ENCODE peak calls at places on chromosomes 1 and 21, in four cellular contexts. I is K562, B is GM12878, N is HepG2. E is an unnamed sample.

GRCh38 chr1:9118186-9118585 is 10.7 kb downstream of the GPR157 start:
- DNase-seq in N (no peak), I (no peak), B (no peak), E (no peak)

GRCh38 chr21:43905726-43906455 is 40.9 kb downstream of the AGPAT3 start:
- DNase-seq in I (no peak), B (no peak), N (no peak), E (no peak)

GRCh38 chr1:217889401-217889800 is 258.3 kb downstream of the SPATA17 start:
- DNase-seq in N (no peak), B (no peak), I (no peak), E (peak; percentile 86)

GRCh38 chr21:33007747-33008146 is 18.0 kb upstream of the OLIG2 start:
- DNase-seq in I (no peak), B (no peak), N (no peak), E (no peak)

GRCh38 chr21:45202889-45203288 is 84.8 kb downstream of the POFUT2 start:
- DNase-seq in I (peak; percentile 44), B (no peak), N (no peak), E (no peak)

GRCh38 chr1:29498126-29499100 is 262.1 kb downstream of the PTPRU start:
- DNase-seq in I (no peak), N (no peak), B (no peak), E (no peak)

GRCh38 chr1:214492405-214493075 is 58.9 kb downstream of the PTPN14 start:
- DNase-seq in N (no peak), I (no peak), B (no peak), E (no peak)

GRCh38 chr1:37753473-37754321 is 11.2 kb downstream of the EPHA10 start:
- DNase-seq in N (no peak), B (no peak), I (no peak), E (peak; percentile 65)

GRCh38 chr1:212606734-212607205 is 1.8 kb upstream of the ATF3 start:
- DNase-seq in B (no peak), N (no peak), I (no peak), E (no peak)

GRCh38 chr1:234114648-234115307 is 210.3 kb downstream of the SLC35F3 start:
- DNase-seq in N (peak; percentile 22), I (peak; percentile 39), B (peak; percentile 4), E (no peak)

GRCh38 chr1:4270651-4271337 is 370.7 kb upstream of the C1orf174 start:
- DNase-seq in B (no peak), N (peak; percentile 37), I (no peak), E (no peak)

GRCh38 chr1:117572546-117572945 is 33.3 kb upstream of the TENT5C start:
- DNase-seq in B (no peak), N (no peak), I (no peak), E (no peak)

GRCh38 chr1:224720216-224720615 is 104.1 kb downstream of the CNIH3 start:
- DNase-seq in I (no peak), B (no peak), N (no peak), E (no peak)

GRCh38 chr1:16721871-16722641 is 18.3 kb upstream of the RNU1-4 start:
- DNase-seq in I (no peak), N (no peak), B (no peak), E (no peak)
- H3K27me3 ChIP-seq in I (no peaks in the 10 kb centered on the region), N (peaks cover 47% of the 10 kb centered on the region), B (peaks cover 3% of the 10 kb centered on the region), E (no peaks in the 10 kb centered on the region)

GRCh38 chr1:6476483-6476882 is 10.5 kb upstream of the TNFRSF25 start:
- DNase-seq in I (no peak), N (no peak), B (no peak), E (no peak)

GRCh38 chr1:6475381-6476133 is 9.6 kb upstream of the TNFRSF25 start:
- DNase-seq in B (no peak), I (peak; percentile 91), N (no peak), E (no peak)

GRCh38 chr1:6474815-6475282 is 8.9 kb upstream of the TNFRSF25 start:
- DNase-seq in B (no peak), N (no peak), I (no peak), E (no peak)

GRCh38 chr1:6473974-6474814 is 8.2 kb upstream of the TNFRSF25 start:
- DNase-seq in N (no peak), B (no peak), I (no peak), E (peak; percentile 51)

DNA sequence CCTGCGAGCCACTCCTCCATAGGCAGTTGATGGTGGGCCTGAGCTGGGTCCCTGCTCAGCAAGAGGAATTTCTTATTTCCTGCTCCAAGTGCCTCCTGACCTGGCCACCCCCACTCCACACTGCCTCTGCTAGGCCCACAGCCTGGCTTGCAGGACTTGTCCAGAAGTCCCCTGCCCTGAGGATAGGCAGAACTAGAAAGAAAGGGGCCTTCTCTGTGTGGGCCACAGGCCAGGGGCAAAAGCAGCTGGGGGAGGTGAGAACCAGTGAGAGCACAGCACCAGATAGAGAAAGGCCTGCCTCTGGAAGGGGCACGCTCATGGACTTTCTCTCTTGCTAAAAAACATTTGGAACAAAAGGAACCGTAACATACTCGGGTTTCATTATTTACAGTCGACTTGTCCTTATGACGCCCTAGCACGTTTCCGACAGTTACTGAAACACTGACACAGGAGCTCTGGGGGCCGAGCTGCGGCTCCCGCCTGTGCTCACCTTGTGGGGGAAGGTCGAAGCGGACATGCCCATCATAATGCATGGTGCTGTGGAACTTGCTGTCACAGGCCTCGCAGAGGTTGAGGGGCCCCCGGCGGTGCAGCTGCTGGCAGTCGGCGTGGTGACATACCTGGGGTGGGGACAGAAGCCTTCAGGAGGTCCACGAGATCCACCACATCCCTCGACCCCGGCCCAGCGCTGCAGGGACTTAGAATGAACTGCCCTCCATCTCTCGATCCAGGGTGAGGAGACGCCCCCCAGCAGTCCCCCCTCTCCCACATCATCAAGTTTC is 11.3 kb upstream of the TNFRSF25 start:
- DNase-seq in I (no peak), N (no peak), B (no peak), E (no peak)
- TF ChIP-seq BRCA1 in I (no peak), N (no peak), B (no peak), E (no peak)

DNA sequence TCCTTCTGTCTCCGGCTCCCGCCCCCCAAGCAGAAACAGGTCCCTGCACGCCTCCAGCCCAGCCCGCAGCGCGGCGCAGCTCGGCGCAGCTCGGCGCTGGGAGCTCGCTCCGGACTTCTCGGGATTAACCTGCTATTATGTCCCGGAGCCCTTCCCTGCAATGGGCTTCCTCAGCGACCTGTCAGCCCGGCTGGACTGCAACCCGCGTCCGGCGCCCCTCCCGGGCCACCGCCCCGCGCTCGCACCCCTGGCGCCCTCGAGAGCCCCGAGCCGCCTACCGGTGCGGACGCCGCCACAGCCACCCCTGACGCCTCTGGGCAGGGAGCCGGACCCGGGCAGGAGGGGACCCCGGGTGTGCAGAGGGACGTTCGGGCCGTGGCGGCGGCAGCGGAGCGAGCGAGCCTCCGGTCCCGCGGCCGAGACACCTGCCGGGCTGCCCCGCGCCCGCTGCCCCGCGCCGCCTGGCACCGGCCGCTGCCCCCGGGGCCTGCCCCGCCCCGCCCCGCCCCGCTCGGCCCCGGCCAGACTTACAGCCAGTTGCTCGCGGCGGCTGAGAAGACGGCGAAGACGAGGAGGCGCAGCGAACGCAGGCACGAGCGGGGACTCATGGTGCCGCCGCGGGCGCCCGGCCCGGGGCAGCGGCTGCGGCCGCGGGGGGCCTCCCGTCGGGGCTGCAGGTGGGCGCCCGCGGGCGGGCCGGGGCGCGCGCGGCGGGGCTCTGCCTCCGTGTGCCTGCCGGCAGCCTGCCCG is 407 bp downstream of the WNT4 start:
- DNase-seq in N (no peak), I (peak; percentile 41), B (no peak), E (no peak)
- H3K27me3 ChIP-seq in N (peaks cover 86% of the 10 kb centered on the region), I (peaks cover 78% of the 10 kb centered on the region), B (peaks cover 18% of the 10 kb centered on the region), E (peaks cover 40% of the 10 kb centered on the region)

GRCh38 chr1:68173283-68174172 is 58.8 kb downstream of the WLS start:
- DNase-seq in B (no peak), N (no peak), I (no peak), E (no peak)

GRCh38 chr1:68178821-68179490 is 53.4 kb downstream of the WLS start:
- DNase-seq in N (no peak), B (peak; percentile 45), I (no peak), E (no peak)

GRCh38 chr1:68174173-68175113 is 57.9 kb downstream of the WLS start:
- DNase-seq in I (no peak), B (no peak), N (no peak), E (no peak)

GRCh38 chr1:68180441-68181164 is 51.7 kb downstream of the WLS start:
- DNase-seq in B (no peak), I (no peak), N (no peak), E (no peak)

DNA sequence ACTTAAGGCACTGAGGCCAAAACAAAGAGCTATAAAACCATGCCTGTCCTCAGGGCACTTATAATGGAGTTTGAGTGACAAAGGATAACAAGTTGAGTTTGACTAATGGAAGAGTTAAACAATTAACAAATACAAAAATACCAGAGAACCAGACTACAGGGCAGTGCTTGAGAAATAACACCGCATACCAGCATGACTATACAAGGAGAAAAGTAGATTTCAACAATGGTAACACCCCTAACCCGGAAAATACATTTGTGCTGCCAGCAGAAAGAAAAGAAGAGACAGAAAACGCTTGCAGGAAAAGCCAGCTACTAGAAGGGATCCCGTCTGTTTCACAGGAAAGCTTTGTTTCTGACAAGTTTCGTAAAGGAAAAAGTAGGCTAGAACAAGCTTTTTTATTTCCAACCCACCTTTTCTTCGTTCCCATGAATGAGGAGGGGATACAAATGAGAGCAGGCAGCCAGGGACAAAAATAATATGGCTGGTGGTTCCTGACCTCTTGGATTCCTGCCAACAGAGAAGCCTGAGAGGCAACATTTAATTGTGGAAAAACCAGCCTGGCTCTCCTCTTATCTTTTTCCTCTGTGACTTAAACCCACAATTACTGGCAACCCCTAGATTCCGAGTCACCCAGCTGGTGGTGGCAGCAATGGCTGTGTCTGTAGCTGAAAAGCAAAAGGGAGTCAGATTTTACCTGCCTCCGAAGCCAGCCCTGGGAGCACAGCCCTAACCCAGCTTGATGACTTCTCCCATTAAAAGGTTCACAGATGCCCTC is 56.5 kb downstream of the WLS start:
- DNase-seq in I (no peak), B (no peak), N (no peak), E (no peak)
- TF ChIP-seq BRCA1 in I (no peak), B (no peak), N (no peak), E (no peak)

DNA sequence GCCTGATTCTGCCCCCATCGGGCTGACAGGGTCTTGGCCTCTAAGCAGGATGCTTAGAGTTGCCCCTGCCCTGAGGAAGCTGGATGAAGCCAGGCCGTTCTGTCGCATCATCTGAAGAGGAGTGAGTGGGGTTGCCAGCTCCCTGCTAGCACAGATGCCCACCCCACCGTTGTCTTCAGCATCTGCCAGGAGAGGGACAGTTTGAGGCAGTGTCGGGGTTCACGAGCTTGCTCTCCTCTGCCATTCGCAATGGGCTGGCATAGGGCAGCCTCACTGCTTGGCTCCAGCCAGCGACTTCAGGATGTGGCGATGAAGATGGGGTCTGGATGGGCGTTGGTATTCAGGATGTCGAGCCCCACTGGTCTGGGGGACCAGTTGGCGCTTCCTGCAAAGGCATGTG is 145.7 kb upstream of the VAMP3 start:
- DNase-seq in N (no peak), I (no peak), B (no peak), E (no peak)
- H3K27me3 ChIP-seq in N (peaks cover 57% of the 10 kb centered on the region), I (peaks cover 73% of the 10 kb centered on the region), B (peaks cover 8% of the 10 kb centered on the region), E (no peaks in the 10 kb centered on the region)

GRCh38 chr1:59512702-59513101 is 215.8 kb downstream of the FGGY start:
- DNase-seq in N (no peak), I (no peak), B (no peak), E (no peak)
- TF ChIP-seq BRCA1 in N (no peak), I (no peak), B (no peak), E (no peak)

GRCh38 chr1:7578206-7578605 is 192.9 kb upstream of the VAMP3 start:
- DNase-seq in N (no peak), B (no peak), I (no peak), E (no peak)
- H3K27me3 ChIP-seq in N (peaks cover 44% of the 10 kb centered on the region), B (no peaks in the 10 kb centered on the region), I (peaks cover 70% of the 10 kb centered on the region), E (no peaks in the 10 kb centered on the region)